ENCODE peak calls at places on chromosomes 2 and 18, in six cellular contexts. One of them, this sample, is unnamed.

GRCh38 chr18:23071285-23071684 is 64.0 kb upstream of the CABLES1 start:
- DNase-seq in H9: no peak
- DNase-seq in NB4: peak
- DNase-seq in NCI-H1417: no peak
- DNase-seq in kidney epithelial cell: no peak
- DNase-seq in progenitor cell of endocrine pancreas: no peak
- DNase-seq in this sample: no peak

GRCh38 chr2:42881732-42882131 is 89.3 kb upstream of the HAAO start:
- DNase-seq in NB4: no peak
- DNase-seq in kidney epithelial cell: no peak
- DNase-seq in H9: no peak
- DNase-seq in progenitor cell of endocrine pancreas: no peak
- DNase-seq in NCI-H1417: no peak
- DNase-seq in this sample: no peak

GRCh38 chr2:168727904-168728470 is 74.5 kb upstream of the NOSTRIN start:
- DNase-seq in kidney epithelial cell: no peak
- DNase-seq in NB4: no peak
- DNase-seq in progenitor cell of endocrine pancreas: no peak
- DNase-seq in NCI-H1417: no peak
- DNase-seq in H9: no peak
- DNase-seq in this sample: no peak

GRCh38 chr2:102024410-102024809 is 32.6 kb downstream of the IL1R2 start:
- DNase-seq in NB4: no peak
- DNase-seq in kidney epithelial cell: no peak
- DNase-seq in progenitor cell of endocrine pancreas: no peak
- DNase-seq in H9: no peak
- DNase-seq in NCI-H1417: no peak
- DNase-seq in this sample: no peak

GRCh38 chr2:141557329-141558098 is 573.3 kb downstream of the LRP1B start:
- DNase-seq in progenitor cell of endocrine pancreas: no peak
- DNase-seq in H9: no peak
- DNase-seq in NCI-H1417: no peak
- DNase-seq in NB4: peak
- DNase-seq in kidney epithelial cell: peak
- DNase-seq in this sample: no peak

GRCh38 chr2:152523091-152523490 is 188.1 kb downstream of the FMNL2 start:
- DNase-seq in NCI-H1417: no peak
- DNase-seq in progenitor cell of endocrine pancreas: no peak
- DNase-seq in kidney epithelial cell: no peak
- DNase-seq in NB4: no peak
- DNase-seq in H9: no peak
- DNase-seq in this sample: no peak

GRCh38 chr18:23107718-23108117 is 27.6 kb upstream of the CABLES1 start:
- DNase-seq in NCI-H1417: no peak
- DNase-seq in NB4: no peak
- DNase-seq in H9: no peak
- DNase-seq in kidney epithelial cell: no peak
- DNase-seq in progenitor cell of endocrine pancreas: no peak
- DNase-seq in this sample: no peak

GRCh38 chr2:54456526-54457325 is 599 bp downstream of the SPTBN1 start:
- DNase-seq in H9: peak
- DNase-seq in kidney epithelial cell: no peak
- DNase-seq in progenitor cell of endocrine pancreas: peak
- DNase-seq in NCI-H1417: peak
- DNase-seq in NB4: peak
- DNase-seq in this sample: peak